ENCODE peak calls at places on chromosomes 5 and 9, in four cellular contexts. I is fibroblast of mammary gland, A is endothelial cell, V is MM.1S. H is an unnamed sample.
A peak's percentile ranks its signal among the peaks of the same experiment; 100 is the strongest.

GRCh38 chr5:134451618-134452505 is 40.2 kb upstream of the CDKN2AIPNL start:
- DNase-seq in A (no peak), V (no peak), I (peak; percentile 80), H (no peak)

GRCh38 chr5:143605403-143606005 is 202.0 kb upstream of the NR3C1 start:
- DNase-seq in V (peak; percentile 78), A (no peak), I (peak; percentile 36), H (no peak)

GRCh38 chr9:13278368-13279246 is 885 bp downstream of the MPDZ start:
- DNase-seq in I (peak; percentile 72), V (no peak), A (peak; percentile 61), H (peak; percentile 57)

GRCh38 chr9:2157277-2158105 is 142.3 kb downstream of the SMARCA2 start:
- DNase-seq in A (no peak), I (peak; percentile 81), V (peak; percentile 60), H (no peak)

GRCh38 chr5:115264786-115265185 is 2.1 kb upstream of the PGGT1B start:
- DNase-seq in I (no peak), A (no peak), V (no peak), H (no peak)

GRCh38 chr9:106060885-106061284 is 366.5 kb downstream of the TMEM38B start:
- DNase-seq in A (no peak), V (no peak), I (no peak), H (no peak)

GRCh38 chr9:114588671-114589526 is 1.3 kb downstream of the ATP6V1G1 start:
- DNase-seq in I (peak; percentile 76), A (no peak), V (no peak), H (no peak)

GRCh38 chr9:137217276-137218211 is 4.5 kb downstream of the RNF208 start:
- DNase-seq in I (peak; percentile 34), A (peak; percentile 42), V (no peak), H (peak; percentile 70)

GRCh38 chr9:86540999-86541398 is 186.8 kb upstream of the TUT7 start:
- DNase-seq in A (no peak), I (no peak), V (no peak), H (no peak)

GRCh38 chr5:72018158-72018803 is 89.0 kb upstream of the MAP1B start:
- DNase-seq in A (peak; percentile 56), V (peak; percentile 66), I (peak; percentile 73), H (peak; percentile 66)

GRCh38 chr5:56270568-56271392 is 37.6 kb upstream of the ANKRD55 start:
- DNase-seq in V (peak; percentile 73), A (peak; percentile 84), I (peak; percentile 80), H (peak; percentile 84)

GRCh38 chr9:35044071-35044470 is 28.4 kb downstream of the VCP start:
- DNase-seq in I (no peak), V (no peak), A (no peak), H (no peak)

GRCh38 chr9:101791938-101792337 is 53.5 kb upstream of the GRIN3A start:
- DNase-seq in A (peak; percentile 77), V (peak; percentile 37), I (peak; percentile 36), H (peak; percentile 71)
- TF ChIP-seq CTCF in A (peak; percentile 54), V (peak; percentile 52), I (peak; percentile 33), H (peak; percentile 60)

DNA sequence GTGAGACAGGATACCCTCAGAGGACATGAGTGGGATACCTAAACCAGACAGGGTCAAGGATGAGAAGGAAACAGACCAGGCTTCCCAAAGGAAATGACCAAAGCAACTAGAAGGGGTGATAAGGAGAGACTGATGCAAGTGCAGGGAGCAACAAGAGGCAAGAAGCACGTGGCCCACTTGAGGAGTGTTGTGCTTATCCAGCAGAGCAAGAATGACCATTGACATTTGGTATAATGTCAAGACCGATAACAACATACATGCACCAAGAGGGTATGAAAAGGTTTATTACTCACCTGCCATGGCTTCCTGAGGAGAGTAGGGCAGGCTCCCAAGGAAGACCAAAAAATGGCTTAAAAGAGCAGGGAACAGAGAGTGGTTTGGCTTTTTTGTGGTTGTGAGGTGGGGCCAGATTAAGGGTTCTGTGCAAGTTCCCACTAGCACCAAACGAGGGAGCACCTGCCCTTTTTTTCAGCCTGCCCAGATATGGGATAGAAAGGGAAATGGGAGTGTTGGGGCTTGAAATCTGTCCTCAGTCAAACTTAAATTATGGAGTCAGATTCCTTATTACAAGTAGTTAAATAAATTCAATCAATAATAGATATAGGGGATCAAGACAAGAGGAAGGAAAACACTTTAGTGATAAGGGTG is 513.6 kb downstream of the RASEF start:
- DNase-seq in V (no peak), A (no peak), I (no peak), H (no peak)
- TF ChIP-seq CTCF in V (no peak), A (no peak), I (no peak), H (no peak)

DNA sequence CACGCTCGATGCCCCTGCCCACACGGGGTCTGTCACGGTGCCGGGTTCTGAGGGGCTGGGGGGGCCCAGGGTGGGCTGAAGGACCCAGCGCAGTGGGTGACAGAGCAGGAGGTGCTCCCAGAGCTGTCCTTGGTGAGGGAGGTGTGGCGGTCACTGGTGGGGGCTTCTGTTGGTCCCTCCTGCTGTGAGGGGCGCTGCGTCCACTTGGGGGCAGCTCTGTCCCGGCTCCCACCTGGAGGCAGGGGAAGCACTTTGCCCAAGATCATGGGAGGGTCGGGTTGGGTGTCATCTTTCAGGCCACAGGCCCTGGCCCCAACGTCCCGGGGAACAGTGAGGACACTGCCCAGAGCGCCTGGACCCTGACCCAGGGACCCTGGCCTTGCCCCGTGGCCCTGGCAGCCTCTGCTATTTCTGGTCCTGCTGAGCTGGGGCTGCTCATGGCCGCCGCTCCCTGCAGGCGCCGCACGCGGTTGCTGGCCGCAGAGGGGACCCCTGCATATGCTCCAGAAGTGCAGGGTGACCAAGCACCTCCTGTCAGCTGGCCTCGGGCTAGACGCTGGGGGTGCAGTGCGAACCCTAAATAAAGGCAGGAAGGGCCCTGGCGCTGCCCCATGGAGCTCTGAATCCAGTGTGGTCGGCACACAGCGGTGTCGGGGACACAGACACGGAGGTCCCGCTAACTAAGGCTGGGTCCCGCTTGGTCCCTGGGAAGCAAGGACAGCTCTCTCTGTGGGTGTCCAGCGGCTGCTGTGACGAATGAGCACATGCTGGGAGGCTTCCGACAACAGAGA is 11.6 kb upstream of the RNU6ATAC start:
- DNase-seq in A (no peak), I (no peak), V (no peak), H (peak; percentile 57)
- TF ChIP-seq CTCF in A (no peak), I (peak; percentile 9), V (no peak), H (peak; percentile 16)

GRCh38 chr5:157519579-157520253 is 55.9 kb downstream of the ADAM19 start:
- DNase-seq in V (no peak), I (no peak), A (no peak), H (no peak)

GRCh38 chr5:157520911-157521703 is 54.5 kb downstream of the ADAM19 start:
- DNase-seq in A (no peak), V (no peak), I (peak; percentile 73), H (no peak)

GRCh38 chr5:157518963-157519362 is 56.6 kb downstream of the ADAM19 start:
- DNase-seq in A (no peak), V (no peak), I (no peak), H (no peak)

GRCh38 chr5:157523976-157524375 is 51.6 kb downstream of the ADAM19 start:
- DNase-seq in I (no peak), A (no peak), V (no peak), H (no peak)

GRCh38 chr5:157521704-157522029 is 53.9 kb downstream of the ADAM19 start:
- DNase-seq in A (no peak), V (no peak), I (no peak), H (no peak)
- TF ChIP-seq CTCF in A (no peak), V (no peak), I (no peak), H (no peak)

GRCh38 chr5:80054682-80055081 is 19.5 kb downstream of the THBS4 start:
- DNase-seq in A (no peak), I (no peak), V (no peak), H (no peak)
- TF ChIP-seq CTCF in A (no peak), I (no peak), V (no peak), H (no peak)

GRCh38 chr9:116907989-116908388 is 220.9 kb downstream of the TRIM32 start:
- DNase-seq in V (peak; percentile 10), A (no peak), I (no peak), H (no peak)

GRCh38 chr9:116905131-116905724 is 218.1 kb downstream of the TRIM32 start:
- DNase-seq in I (no peak), A (no peak), V (no peak), H (no peak)

DNA sequence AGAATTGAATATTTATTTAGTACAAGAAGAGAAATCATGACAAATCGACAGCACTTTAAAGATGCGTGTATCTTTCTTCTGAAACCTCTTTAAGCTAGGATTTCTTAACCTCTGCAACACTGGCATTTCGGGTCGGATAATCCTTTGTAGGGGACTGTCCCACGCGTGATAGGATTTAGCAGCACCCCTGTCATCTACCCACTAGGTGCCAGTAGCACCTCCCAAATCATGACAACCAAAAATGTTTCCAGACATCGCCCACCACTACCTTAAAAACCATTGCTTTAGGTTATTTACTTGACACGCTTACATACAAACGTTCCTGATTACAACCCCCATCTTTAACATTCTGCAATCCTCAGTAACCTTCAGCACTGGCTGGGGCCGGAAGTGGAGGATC is 223.1 kb downstream of the TRIM32 start:
- DNase-seq in A (no peak), I (no peak), V (no peak), H (no peak)
- TF ChIP-seq CTCF in A (no peak), I (no peak), V (no peak), H (no peak)

GRCh38 chr9:23820731-23821399 is 5.2 kb downstream of the ELAVL2 start:
- DNase-seq in A (peak; percentile 57), V (no peak), I (no peak), H (peak; percentile 53)
- TF ChIP-seq CTCF in A (no peak), V (no peak), I (no peak), H (no peak)

DNA sequence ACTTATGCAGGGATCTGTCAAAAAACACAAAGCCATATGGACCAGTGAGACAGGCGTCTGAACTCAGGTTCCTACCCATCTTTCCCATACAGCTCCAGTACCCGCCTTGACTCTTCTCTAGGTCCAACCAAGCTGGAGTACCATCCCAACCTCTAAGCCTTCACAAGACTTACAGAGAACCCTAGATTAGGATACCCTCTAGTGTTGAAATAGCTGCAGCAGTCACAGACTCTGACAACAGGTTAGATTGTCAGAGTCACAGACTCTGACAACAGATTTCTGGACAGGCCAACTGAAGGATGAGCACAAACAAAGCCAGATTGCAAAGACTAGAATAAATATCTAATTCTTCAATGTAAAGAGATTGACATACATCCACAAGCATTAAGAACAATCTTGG is 266.1 kb downstream of the GRIA1 start:
- DNase-seq in I (peak; percentile 33), A (no peak), V (no peak), H (no peak)
- TF ChIP-seq CTCF in I (peak; percentile 35), A (no peak), V (peak; percentile 18), H (no peak)

H was measured in nephron progenitor cell.